ENCODE peak calls at places on chromosomes 4 and X, in nine cellular contexts. K, U, J, H, L, C, B, Y and E are unnamed samples.
A peak's percentile ranks its signal among the peaks of the same experiment; 100 is the strongest.

GRCh38 chrX:71919886-71920285 is 9.2 kb downstream of the NHSL2 start:
- DNase-seq in C (no peak), J (no peak), B (no peak), U (no peak), Y (no peak), H (no peak), K (no peak), L (no peak), E (no peak)

GRCh38 chr4:101685126-101685525 is 105.4 kb upstream of the BANK1 start:
- DNase-seq in U (no peak), H (no peak), Y (no peak), J (no peak), L (no peak), C (no peak), K (no peak), B (no peak), E (no peak)

GRCh38 chr4:18404642-18405041 is 383.1 kb upstream of the LCORL start:
- DNase-seq in U (no peak), J (no peak), Y (no peak), B (no peak), C (no peak), H (no peak), K (no peak), L (no peak), E (peak; percentile 20)

GRCh38 chr4:82898322-82899243 is 2.0 kb upstream of the THAP9 start:
- DNase-seq in L (no peak), H (no peak), J (no peak), K (no peak), U (peak; percentile 55), C (peak; percentile 59), Y (no peak), B (no peak), E (peak; percentile 38)

GRCh38 chr4:147830987-147831386 is 99.1 kb downstream of the ARHGAP10 start:
- DNase-seq in B (no peak), K (no peak), H (no peak), U (no peak), Y (peak; percentile 78), L (no peak), C (peak; percentile 18), J (no peak), E (no peak)

GRCh38 chrX:18964880-18965279 is 19.0 kb downstream of the PHKA2 start:
- DNase-seq in C (no peak), U (no peak), H (no peak), K (no peak), B (no peak), J (no peak), Y (no peak), L (no peak), E (no peak)

GRCh38 chrX:24369816-24370215 is 9.4 kb downstream of the SUPT20HL1 start:
- DNase-seq in C (no peak), K (no peak), L (no peak), J (peak; percentile 17), Y (no peak), B (no peak), U (no peak), H (no peak), E (no peak)

GRCh38 chr4:139015269-139015947 is at the start of gene NOCT:
- DNase-seq in K (peak; percentile 94), B (peak; percentile 97), U (peak; percentile 97), Y (no peak), C (peak; percentile 91), L (peak; percentile 86), H (peak; percentile 95), J (peak; percentile 90), E (peak; percentile 98)

GRCh38 chr4:41390661-41391060 is 133.9 kb downstream of the UCHL1 start:
- DNase-seq in U (no peak), L (no peak), J (no peak), B (no peak), C (no peak), K (no peak), Y (no peak), H (no peak), E (no peak)

GRCh38 chrX:12770440-12770839 is 20.8 kb upstream of the PRPS2 start:
- DNase-seq in J (no peak), B (no peak), C (peak; percentile 32), U (no peak), K (no peak), H (peak; percentile 24), L (no peak), Y (no peak), E (peak; percentile 24)

GRCh38 chrX:22081475-22082092 is 49.5 kb downstream of the PHEX start:
- DNase-seq in H (peak; percentile 67), U (peak; percentile 70), J (peak; percentile 67), K (peak; percentile 46), C (peak; percentile 63), Y (no peak), B (no peak), L (no peak), E (peak; percentile 64)

GRCh38 chrX:103941201-103941975 is 21.0 kb upstream of the TMSB15B start:
- DNase-seq in C (peak; percentile 58), H (peak; percentile 17), U (no peak), Y (no peak), J (no peak), K (no peak), B (peak; percentile 22), L (no peak), E (peak; percentile 42)
- TF ChIP-seq CTCF in C (peak; percentile 30), H (peak; percentile 56), U (peak; percentile 51), Y (no peak), J (peak; percentile 25), K (peak; percentile 32), B (peak; percentile 18), L (peak; percentile 47), E (peak; percentile 31)

GRCh38 chr4:165345663-165346417 is 18.4 kb downstream of the MSMO1 start:
- DNase-seq in B (no peak), U (no peak), L (no peak), C (no peak), K (no peak), Y (no peak), H (no peak), J (no peak), E (peak; percentile 14)
- TF ChIP-seq CTCF in B (no peak), U (no peak), L (no peak), C (no peak), K (no peak), Y (no peak), H (no peak), J (no peak), E (peak; percentile 12)

GRCh38 chr4:11426716-11427115 is 2.0 kb downstream of the HS3ST1 start:
- DNase-seq in L (no peak), B (no peak), U (no peak), K (no peak), C (no peak), H (peak; percentile 33), Y (no peak), J (no peak), E (no peak)

GRCh38 chr4:11423465-11423864 is 5.2 kb downstream of the HS3ST1 start:
- DNase-seq in H (no peak), Y (no peak), J (no peak), K (no peak), L (peak; percentile 44), U (no peak), C (no peak), B (no peak), E (no peak)

GRCh38 chr4:11424896-11425295 is 3.8 kb downstream of the HS3ST1 start:
- DNase-seq in B (no peak), L (no peak), U (no peak), C (no peak), K (no peak), Y (no peak), H (no peak), J (no peak), E (no peak)

GRCh38 chr4:11426003-11426402 is 2.7 kb downstream of the HS3ST1 start:
- DNase-seq in J (no peak), C (no peak), U (no peak), K (no peak), Y (no peak), H (no peak), B (no peak), L (no peak), E (no peak)

DNA sequence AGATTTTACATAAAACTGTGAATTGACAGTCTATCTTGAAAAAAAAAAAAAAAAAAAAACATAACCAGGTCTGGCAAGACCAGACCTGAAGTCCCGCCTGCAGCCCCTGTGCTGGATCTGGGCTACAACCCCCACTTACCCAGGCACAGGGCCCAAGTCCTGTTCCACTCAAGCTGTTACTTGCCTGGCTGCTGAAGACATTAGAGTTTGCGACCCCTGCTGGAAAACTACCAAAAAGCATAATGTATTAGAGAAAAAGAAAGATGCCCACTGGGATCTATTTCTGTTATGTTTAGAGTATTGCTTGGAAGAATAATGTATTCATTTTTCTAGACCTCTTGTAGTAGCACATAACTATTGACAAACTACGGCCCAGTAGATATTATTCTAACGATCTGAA is 4.7 kb downstream of the HS3ST1 start:
- DNase-seq in B (peak; percentile 50), K (peak; percentile 58), L (peak; percentile 76), Y (peak; percentile 35), H (peak; percentile 74), C (peak; percentile 28), U (peak; percentile 35), J (peak; percentile 13), E (peak; percentile 70)
- TF ChIP-seq CTCF in B (peak; percentile 51), K (peak; percentile 17), L (peak; percentile 19), Y (peak; percentile 57), H (peak; percentile 73), C (peak; percentile 29), U (peak; percentile 54), J (no peak), E (peak; percentile 52)

DNA sequence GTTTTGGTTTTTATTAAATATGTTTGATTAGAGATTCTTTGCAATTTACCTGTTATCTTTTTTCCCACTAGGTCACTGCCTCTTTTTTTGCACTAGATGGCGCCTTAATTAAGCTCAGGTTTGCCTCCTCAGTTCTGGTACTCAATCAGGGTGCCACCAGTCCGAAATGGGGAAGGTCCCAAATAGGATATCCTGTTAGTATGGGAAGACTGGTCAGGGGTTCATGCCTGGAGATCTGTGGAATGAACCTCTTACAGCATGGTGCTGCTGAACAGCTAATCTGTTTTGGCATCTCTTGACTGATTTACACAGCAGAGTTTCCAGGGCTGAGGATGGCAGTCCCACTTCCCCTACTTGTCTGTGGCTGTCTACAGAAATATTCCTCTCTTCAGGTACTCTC is 24.2 kb upstream of the VSIG1 start:
- DNase-seq in B (peak; percentile 12), Y (no peak), H (peak; percentile 15), K (no peak), J (no peak), L (no peak), C (peak; percentile 46), U (peak; percentile 21), E (peak; percentile 30)
- TF ChIP-seq CTCF in B (peak; percentile 45), Y (peak; percentile 46), H (peak; percentile 51), K (peak; percentile 42), J (peak; percentile 15), L (no peak), C (peak; percentile 60), U (peak; percentile 15), E (peak; percentile 42)